ENCODE peak calls at places on chromosome 7, in six cellular contexts. O is osteoblast; Z is GF-D8; M is activated naive CD8-positive, alpha-beta T cell treated with anti-CD3 and anti-CD28 coated beads, Interleukin-2, amount 10 ng/mL, durations not matched to agents 7 days and 5 days; J is A549; X is activated T-cell treated with anti-CD3 and anti-CD28 coated beads, Interleukin-2, amount 50 U/mL, for 72 hours. Y is an unnamed sample.

GRCh38 chr7:135709508-135709907 is 18.5 kb downstream of the SLC13A4 start:
- DNase-seq in O (no peak), Z (no peak), M (no peak), J (no peak), X (no peak), Y (no peak)

GRCh38 chr7:101604331-101604933 is 24.7 kb downstream of the MYL10 start:
- DNase-seq in O (peak; percentile 58), Z (no peak), M (no peak), J (no peak), X (no peak), Y (no peak)

GRCh38 chr7:117673367-117673766 is 193.5 kb downstream of the CFTR start:
- DNase-seq in O (no peak), Z (no peak), M (no peak), J (no peak), X (no peak), Y (no peak)

GRCh38 chr7:141416691-141417268 is 134.4 kb upstream of the AGK start:
- DNase-seq in O (no peak), Z (no peak), M (no peak), J (no peak), X (no peak), Y (no peak)

GRCh38 chr7:44102846-44103565 is 1.1 kb upstream of the AEBP1 start:
- DNase-seq in O (peak; percentile 80), Z (no peak), M (no peak), J (no peak), X (no peak), Y (no peak)

GRCh38 chr7:139687980-139688632 is 89.7 kb downstream of the HIPK2 start:
- DNase-seq in O (peak; percentile 75), Z (no peak), M (no peak), J (no peak), X (no peak), Y (peak; percentile 77)

GRCh38 chr7:155285423-155286220 is 12.1 kb upstream of the INSIG1 start:
- DNase-seq in O (peak; percentile 53), Z (no peak), M (no peak), J (no peak), X (no peak), Y (no peak)

GRCh38 chr7:44222074-44222473 is 21.3 kb downstream of the YKT6 start:
- DNase-seq in O (peak; percentile 15), Z (no peak), M (no peak), J (no peak), X (no peak), Y (no peak)

GRCh38 chr7:260441-261281 is 29.3 kb upstream of the FOXL3 start:
- DNase-seq in O (peak; percentile 87), Z (no peak), M (no peak), J (no peak), X (no peak), Y (no peak)